ENCODE peak calls at places on chromosomes 7 and 10, in five cellular contexts. M, Q, Y, W and H are unnamed samples.

GRCh38 chr10:125155101-125155500 is 5.3 kb downstream of the CTBP2 start:
- DNase-seq in M (no peak), Q (no peak), Y (no peak), W (no peak), H (no peak)

GRCh38 chr7:4713183-4713784 is 31.2 kb downstream of the FOXK1 start:
- DNase-seq in M (no peak), Q (no peak), Y (no peak), W (no peak), H (no peak)

GRCh38 chr10:78255796-78256638 is 222.4 kb downstream of the RPS24 start:
- DNase-seq in M (no peak), Q (peak), Y (no peak), W (no peak), H (no peak)

GRCh38 chr10:29555091-29555745 is 79.6 kb downstream of the SVIL start:
- DNase-seq in M (no peak), Q (no peak), Y (no peak), W (no peak), H (no peak)

GRCh38 chr10:29588640-29589421 is 45.9 kb downstream of the SVIL start:
- DNase-seq in M (no peak), Q (no peak), Y (no peak), W (no peak), H (no peak)

GRCh38 chr10:78464856-78465221 is 431.2 kb downstream of the RPS24 start:
- DNase-seq in M (no peak), Q (no peak), Y (no peak), W (no peak), H (no peak)

GRCh38 chr7:33452805-33453502 is 323.6 kb downstream of the BBS9 start:
- DNase-seq in M (no peak), Q (peak), Y (no peak), W (no peak), H (no peak)

GRCh38 chr10:61776615-61777266 is 114.0 kb downstream of the CABCOCO1 start:
- DNase-seq in M (no peak), Q (no peak), Y (no peak), W (no peak), H (no peak)

GRCh38 chr7:80875537-80876120 is 43.2 kb downstream of the SEMA3C start:
- DNase-seq in M (no peak), Q (no peak), Y (no peak), W (no peak), H (no peak)